ENCODE peak calls at places on chromosomes 16 and 17, in nine cellular contexts. S, P, R, Z, E, V, Q, N and H are unnamed samples.

GRCh38 chr16:1984347-1985225 is 593 bp downstream of the GFER start:
- DNase-seq in S (no peak), P (peak; percentile 13), R (no peak), Z (no peak), E (no peak), V (no peak), Q (peak; percentile 37), N (no peak), H (no peak)

GRCh38 chr16:50475170-50475569 is 73.0 kb upstream of the NKD1 start:
- DNase-seq in S (no peak), P (no peak), R (no peak), Z (no peak), E (no peak), V (no peak), Q (no peak), N (no peak), H (no peak)

GRCh38 chr17:77459018-77459755 is 318.4 kb downstream of the SEC14L1 start:
- DNase-seq in S (no peak), P (no peak), R (no peak), Z (no peak), E (no peak), V (no peak), Q (no peak), N (no peak), H (no peak)

GRCh38 chr17:63332286-63332685 is 113.8 kb downstream of the CYB561 start:
- DNase-seq in S (no peak), P (no peak), R (no peak), Z (no peak), E (no peak), V (no peak), Q (no peak), N (no peak), H (no peak)

GRCh38 chr17:64534187-64534586 is 27.4 kb downstream of the CEP95 start:
- DNase-seq in S (no peak), P (no peak), R (no peak), Z (no peak), E (no peak), V (no peak), Q (peak; percentile 30), N (no peak), H (no peak)

GRCh38 chr17:50271173-50271750 is 3.0 kb upstream of the TMEM92 start:
- DNase-seq in S (peak; percentile 3), P (peak; percentile 23), R (no peak), Z (no peak), E (no peak), V (no peak), Q (peak; percentile 43), N (no peak), H (no peak)

GRCh38 chr17:67111327-67111726 is 67.0 kb downstream of the CACNG1 start:
- DNase-seq in S (no peak), P (no peak), R (no peak), Z (no peak), E (no peak), V (no peak), Q (no peak), N (no peak), H (no peak)

GRCh38 chr17:40106760-40107265 is 6.4 kb upstream of the NR1D1 start:
- DNase-seq in S (no peak), P (no peak), R (no peak), Z (no peak), E (no peak), V (no peak), Q (no peak), N (no peak), H (no peak)

GRCh38 chr17:1880851-1881630 is 51.2 kb downstream of the RPA1 start:
- DNase-seq in S (no peak), P (peak; percentile 39), R (no peak), Z (no peak), E (no peak), V (no peak), Q (no peak), N (no peak), H (no peak)

GRCh38 chr17:57519199-57519598 is 225.9 kb downstream of the CCDC182 start:
- DNase-seq in S (no peak), P (peak; percentile 58), R (no peak), Z (no peak), E (no peak), V (no peak), Q (peak; percentile 81), N (no peak), H (no peak)

GRCh38 chr16:14219983-14220382 is 148.9 kb downstream of the MRTFB start:
- DNase-seq in S (no peak), P (no peak), R (no peak), Z (no peak), E (no peak), V (no peak), Q (no peak), N (no peak), H (no peak)

GRCh38 chr17:83114706-83115105 is 35.3 kb downstream of the METRNL start:
- DNase-seq in S (no peak), P (no peak), R (no peak), Z (no peak), E (no peak), V (no peak), Q (no peak), N (no peak), H (no peak)